ENCODE peak calls at places on chromosomes 11 and 22, in eight cellular contexts. A is NCI-H2081; K is stimulated activated naive CD4-positive, alpha-beta T cell; L is Right ventricle myocardium superior; O is NCI-H1436; I is left cardiac atrium; G is BJ; W is adipocyte. Q is an unnamed sample.

GRCh38 chr11:92226331-92227232 is 2.0 kb downstream of the FAT3 start:
- DNase-seq in A (peak; percentile 22), K (no peak), L (no peak), O (no peak), I (peak; percentile 22), G (no peak), W (peak; percentile 19), Q (no peak)

GRCh38 chr22:49660321-49660720 is 167.4 kb downstream of the BRD1 start:
- DNase-seq in A (no peak), K (no peak), L (no peak), O (no peak), I (no peak), G (no peak), W (no peak), Q (no peak)

GRCh38 chr11:17887779-17888178 is 125.1 kb downstream of the SERGEF start:
- DNase-seq in A (no peak), K (no peak), L (no peak), O (no peak), I (no peak), G (no peak), W (no peak), Q (no peak)

GRCh38 chr11:67541198-67541597 is 18.0 kb upstream of the CABP2 start:
- DNase-seq in A (no peak), K (no peak), L (no peak), O (no peak), I (no peak), G (no peak), W (no peak), Q (no peak)

GRCh38 chr11:128190312-128190711 is 397.0 kb downstream of the ETS1 start:
- DNase-seq in A (no peak), K (no peak), L (no peak), O (no peak), I (no peak), G (no peak), W (no peak), Q (no peak)

GRCh38 chr11:73429121-73429740 is 53.0 kb downstream of the RELT start:
- DNase-seq in A (no peak), K (no peak), L (no peak), O (no peak), I (no peak), G (no peak), W (peak; percentile 72), Q (no peak)

GRCh38 chr11:22192642-22193347 is at the start of gene ANO5:
- DNase-seq in A (peak; percentile 76), K (no peak), L (peak; percentile 85), O (no peak), I (peak; percentile 81), G (no peak), W (peak; percentile 22), Q (peak; percentile 74)

GRCh38 chr22:22098457-22099193 is 116.0 kb upstream of the TOP3B start:
- DNase-seq in A (no peak), K (no peak), L (no peak), O (no peak), I (no peak), G (no peak), W (no peak), Q (no peak)

GRCh38 chr11:46235777-46236688 is 41.4 kb upstream of the CREB3L1 start:
- DNase-seq in A (no peak), K (no peak), L (no peak), O (no peak), I (no peak), G (no peak), W (peak; percentile 16), Q (no peak)

GRCh38 chr11:74319139-74319538 is 7.7 kb upstream of the P4HA3 start:
- DNase-seq in A (no peak), K (no peak), L (no peak), O (no peak), I (no peak), G (peak; percentile 87), W (peak; percentile 88), Q (peak; percentile 89)

GRCh38 chr22:46061431-46062231 is 84.7 kb upstream of the WNT7B start:
- DNase-seq in A (no peak), K (no peak), L (peak; percentile 40), O (no peak), I (peak; percentile 31), G (no peak), W (no peak), Q (no peak)

GRCh38 chr11:108286369-108286768 is 63.5 kb downstream of the ATM start:
- DNase-seq in A (no peak), K (no peak), L (no peak), O (no peak), I (no peak), G (no peak), W (no peak), Q (no peak)

GRCh38 chr11:65116370-65117205 is 913 bp downstream of the ZNHIT2 start:
- DNase-seq in A (peak; percentile 69), K (peak; percentile 52), L (no peak), O (no peak), I (no peak), G (no peak), W (peak; percentile 75), Q (peak; percentile 79)

GRCh38 chr11:45405916-45406670 is 120.0 kb upstream of the SYT13 start:
- DNase-seq in A (no peak), K (no peak), L (no peak), O (no peak), I (no peak), G (no peak), W (peak; percentile 48), Q (peak; percentile 9)

GRCh38 chr11:105670811-105671210 is 60.9 kb downstream of the GRIA4 start:
- DNase-seq in A (no peak), K (no peak), L (no peak), O (no peak), I (no peak), G (no peak), W (no peak), Q (peak; percentile 81)

GRCh38 chr11:113242767-113243397 is 71.5 kb upstream of the TTC12 start:
- DNase-seq in A (no peak), K (no peak), L (no peak), O (no peak), I (no peak), G (no peak), W (peak; percentile 72), Q (no peak)

GRCh38 chr11:46719543-46720218 is 668 bp downstream of the F2 start:
- DNase-seq in A (no peak), K (no peak), L (no peak), O (no peak), I (no peak), G (no peak), W (no peak), Q (no peak)

GRCh38 chr11:105443623-105444022 is 166.2 kb upstream of the GRIA4 start:
- DNase-seq in A (no peak), K (no peak), L (no peak), O (no peak), I (no peak), G (no peak), W (no peak), Q (no peak)

GRCh38 chr22:30408388-30409101 is 11.7 kb downstream of the SEC14L2 start:
- DNase-seq in A (no peak), K (no peak), L (no peak), O (no peak), I (no peak), G (peak; percentile 62), W (peak; percentile 65), Q (peak; percentile 88)

GRCh38 chr22:30668306-30668655 is 606 bp upstream of the DUSP18 start:
- DNase-seq in A (no peak), K (no peak), L (no peak), O (no peak), I (no peak), G (no peak), W (no peak), Q (no peak)

GRCh38 chr22:46262449-46263207 is 515 bp downstream of the PKDREJ start:
- DNase-seq in A (no peak), K (no peak), L (peak; percentile 86), O (no peak), I (peak; percentile 79), G (no peak), W (peak; percentile 24), Q (peak; percentile 20)

GRCh38 chr11:121841487-121842167 is 274.4 kb downstream of the BLID start:
- DNase-seq in A (no peak), K (no peak), L (no peak), O (no peak), I (no peak), G (peak; percentile 75), W (peak; percentile 86), Q (peak; percentile 30)

GRCh38 chr22:38986629-38987028 is 4.5 kb downstream of the APOBEC3B start:
- DNase-seq in A (no peak), K (no peak), L (no peak), O (no peak), I (no peak), G (no peak), W (no peak), Q (no peak)

GRCh38 chr22:41821449-41822030 is 11.4 kb upstream of the SREBF2 start:
- DNase-seq in A (no peak), K (no peak), L (no peak), O (no peak), I (no peak), G (no peak), W (no peak), Q (no peak)

GRCh38 chr11:112157274-112157766 is 6.6 kb downstream of the IL18 start:
- DNase-seq in A (no peak), K (no peak), L (no peak), O (no peak), I (no peak), G (peak; percentile 99), W (peak; percentile 97), Q (peak; percentile 99)

GRCh38 chr11:84316866-84317560 is 1030.8 kb upstream of the CCDC90B start:
- DNase-seq in A (no peak), K (no peak), L (no peak), O (no peak), I (no peak), G (no peak), W (peak; percentile 15), Q (peak; percentile 16)

GRCh38 chr11:11691296-11692141 is 69.7 kb upstream of the GALNT18 start:
- DNase-seq in A (peak; percentile 19), K (no peak), L (no peak), O (peak; percentile 36), I (peak; percentile 32), G (no peak), W (no peak), Q (no peak)

GRCh38 chr11:1516273-1517067 is 29.9 kb upstream of the MOB2 start:
- DNase-seq in A (no peak), K (no peak), L (no peak), O (no peak), I (peak; percentile 16), G (peak; percentile 57), W (peak; percentile 77), Q (peak; percentile 58)

GRCh38 chr11:32005786-32006406 is 85.0 kb upstream of the RCN1 start:
- DNase-seq in A (no peak), K (no peak), L (no peak), O (no peak), I (no peak), G (no peak), W (no peak), Q (peak; percentile 72)

GRCh38 chr11:1939006-1939626 is 8.0 kb upstream of the MRPL23 start:
- DNase-seq in A (no peak), K (no peak), L (no peak), O (no peak), I (no peak), G (no peak), W (peak; percentile 11), Q (no peak)

GRCh38 chr11:73553266-73553665 is 44.6 kb downstream of the FAM168A start:
- DNase-seq in A (no peak), K (no peak), L (no peak), O (no peak), I (no peak), G (no peak), W (no peak), Q (no peak)

GRCh38 chr11:420911-421321 is 6.1 kb upstream of the SIGIRR start:
- DNase-seq in A (no peak), K (no peak), L (no peak), O (no peak), I (peak; percentile 17), G (no peak), W (no peak), Q (no peak)

GRCh38 chr11:28227460-28227859 is 119.3 kb downstream of the METTL15 start:
- DNase-seq in A (no peak), K (no peak), L (no peak), O (no peak), I (no peak), G (no peak), W (no peak), Q (no peak)

GRCh38 chr11:45857834-45858492 is 10.7 kb downstream of the CRY2 start:
- DNase-seq in A (no peak), K (no peak), L (peak; percentile 70), O (no peak), I (peak; percentile 54), G (peak; percentile 94), W (peak; percentile 94), Q (peak; percentile 96)